ENCODE peak calls at places on chromosomes 7 and 10, in nine cellular contexts. H is A172; R is stimulated activated naive B cell treated with anti-CD40 and anti-IgM and Interleukin-4, amounts not matched to agents 10 μg/mL and 1 μg/mL and 100 μg/mL, for 72 hours; Q is activated T-cell treated with anti-CD3 and anti-CD28 coated beads, Interleukin-2, amount 50 U/mL, for 72 hours; T is activated CD8-positive, alpha-beta T cell treated with anti-CD3 and anti-CD28 coated beads for 36 hours; J is A673; E is HTR-8/SVneo; W is GM20000; M is osteocyte. D is an unnamed sample.

GRCh38 chr7:3585826-3586225 is 284.8 kb downstream of the SDK1 start:
- DNase-seq in Q (no peak), H (no peak), R (no peak), E (no peak), T (no peak), J (no peak), W (no peak), M (no peak), D (no peak)

GRCh38 chr7:143318661-143319060 is 2.8 kb downstream of the CLCN1 start:
- DNase-seq in J (no peak), M (no peak), Q (no peak), W (no peak), H (no peak), E (no peak), T (no peak), R (no peak), D (no peak)

GRCh38 chr7:49486974-49487919 is 286.2 kb upstream of the VWC2 start:
- DNase-seq in T (no peak), H (no peak), W (no peak), R (no peak), E (no peak), M (no peak), J (no peak), Q (no peak), D (no peak)

GRCh38 chr7:54843961-54844360 is 85.0 kb upstream of the SEC61G start:
- DNase-seq in T (no peak), Q (no peak), M (no peak), J (no peak), H (no peak), R (no peak), E (no peak), W (no peak), D (no peak)

GRCh38 chr7:26169271-26169670 is 17.3 kb downstream of the NFE2L3 start:
- DNase-seq in M (no peak), T (no peak), W (no peak), H (no peak), J (no peak), Q (no peak), R (no peak), E (no peak), D (no peak)

GRCh38 chr7:36755484-36755883 is 31.2 kb upstream of the AOAH start:
- DNase-seq in W (peak; percentile 14), R (peak; percentile 42), H (no peak), M (no peak), T (no peak), J (no peak), Q (no peak), E (no peak), D (no peak)

GRCh38 chr10:15712903-15713302 is 6.8 kb downstream of the ITGA8 start:
- DNase-seq in M (no peak), R (no peak), Q (no peak), J (no peak), T (no peak), H (no peak), E (no peak), W (no peak), D (no peak)

GRCh38 chr10:7090529-7090928 is 320.3 kb downstream of the SFMBT2 start:
- DNase-seq in W (no peak), T (no peak), H (no peak), M (no peak), Q (no peak), J (no peak), E (no peak), R (no peak), D (no peak)

GRCh38 chr10:49767752-49768151 is 5.6 kb upstream of the OGDHL start:
- DNase-seq in E (no peak), M (no peak), Q (no peak), R (no peak), J (no peak), W (no peak), T (no peak), H (no peak), D (no peak)

GRCh38 chr10:33151344-33151864 is 183.1 kb downstream of the NRP1 start:
- DNase-seq in W (no peak), T (no peak), H (no peak), E (no peak), M (no peak), R (no peak), J (no peak), Q (no peak), D (no peak)

GRCh38 chr7:40922316-40922670 is 780.6 kb downstream of the INHBA start:
- DNase-seq in T (no peak), E (no peak), H (peak; percentile 64), W (no peak), Q (no peak), R (no peak), J (no peak), M (no peak), D (peak; percentile 30)

GRCh38 chr10:59366310-59366709 is 4.0 kb upstream of the FAM13C start:
- DNase-seq in W (no peak), Q (no peak), T (no peak), E (no peak), J (no peak), H (no peak), R (no peak), M (no peak), D (no peak)

GRCh38 chr7:7614066-7614738 is 26.4 kb upstream of the UMAD1 start:
- DNase-seq in J (no peak), R (no peak), M (no peak), E (no peak), T (no peak), H (no peak), W (no peak), Q (no peak), D (no peak)

GRCh38 chr7:99560834-99561734 is 2.6 kb downstream of the ZNF655 start:
- DNase-seq in T (no peak), R (no peak), H (no peak), J (no peak), M (no peak), W (no peak), Q (no peak), E (no peak), D (no peak)

GRCh38 chr7:101554584-101555268 is 74.4 kb downstream of the MYL10 start:
- DNase-seq in W (no peak), Q (no peak), E (no peak), M (no peak), T (no peak), R (no peak), J (no peak), H (no peak), D (no peak)

GRCh38 chr10:119406888-119407777 is 135.4 kb downstream of the RGS10 start:
- DNase-seq in J (no peak), Q (no peak), M (no peak), H (no peak), E (no peak), W (peak; percentile 78), R (no peak), T (no peak), D (no peak)

GRCh38 chr7:105896407-105896842 is 20.0 kb upstream of the ATXN7L1 start:
- DNase-seq in H (no peak), R (no peak), T (no peak), J (peak; percentile 40), M (no peak), W (no peak), E (no peak), Q (no peak), D (no peak)

GRCh38 chr7:5296627-5297226 is 14.0 kb downstream of the SLC29A4 start:
- DNase-seq in T (peak; percentile 83), E (no peak), M (no peak), R (peak; percentile 30), Q (peak; percentile 66), W (peak; percentile 81), H (no peak), J (peak; percentile 58), D (no peak)

GRCh38 chr10:88386878-88387773 is 196.0 kb downstream of the RNLS start:
- DNase-seq in M (no peak), Q (no peak), T (no peak), R (peak; percentile 6), W (peak; percentile 58), H (peak; percentile 83), J (peak; percentile 73), E (peak; percentile 27), D (peak; percentile 25)

GRCh38 chr10:70715853-70716795 is 43.8 kb downstream of the ADAMTS14 start:
- DNase-seq in R (peak; percentile 16), E (peak; percentile 23), H (peak; percentile 40), W (no peak), J (peak; percentile 54), T (peak; percentile 67), M (no peak), Q (peak; percentile 37), D (peak; percentile 62)

GRCh38 chr10:110336111-110336721 is 31.5 kb upstream of the SMNDC1 start:
- DNase-seq in M (no peak), E (peak; percentile 58), R (no peak), H (peak; percentile 93), T (no peak), J (peak; percentile 92), W (no peak), Q (no peak), D (peak; percentile 82)

GRCh38 chr10:23035569-23035968 is 59.8 kb upstream of the MSRB2 start:
- DNase-seq in M (no peak), Q (no peak), E (no peak), J (peak; percentile 48), R (no peak), W (no peak), H (no peak), T (no peak), D (no peak)

GRCh38 chr10:70588852-70589570 is 13.5 kb downstream of the PRF1 start:
- DNase-seq in M (peak; percentile 46), R (no peak), Q (no peak), E (no peak), J (no peak), T (no peak), W (no peak), H (no peak), D (no peak)

GRCh38 chr10:132189810-132190422 is 3.2 kb downstream of the DPYSL4 start:
- DNase-seq in R (no peak), T (no peak), E (no peak), J (no peak), Q (no peak), W (no peak), H (no peak), M (no peak), D (no peak)

GRCh38 chr7:76303057-76303828 is 770 bp downstream of the HSPB1 start:
- DNase-seq in R (peak; percentile 64), J (peak; percentile 97), Q (peak; percentile 76), H (peak; percentile 94), M (peak; percentile 96), E (peak; percentile 76), W (peak; percentile 89), T (peak; percentile 77), D (no peak)

GRCh38 chr7:158695726-158696452 is 8.7 kb downstream of the NCAPG2 start:
- DNase-seq in H (peak; percentile 71), Q (peak; percentile 15), R (no peak), E (no peak), M (no peak), W (peak; percentile 48), J (peak; percentile 73), T (no peak), D (no peak)

GRCh38 chr10:105585215-105585614 is 944.1 kb downstream of the SORCS3 start:
- DNase-seq in T (no peak), M (no peak), E (no peak), W (no peak), J (no peak), Q (no peak), H (peak; percentile 4), R (no peak), D (no peak)

GRCh38 chr10:119687192-119688032 is 36.2 kb downstream of the BAG3 start:
- DNase-seq in E (no peak), M (no peak), Q (no peak), T (no peak), H (no peak), W (no peak), R (no peak), J (peak; percentile 33), D (no peak)

GRCh38 chr7:4486932-4487331 is 195.2 kb upstream of the FOXK1 start:
- DNase-seq in M (no peak), R (no peak), H (no peak), J (no peak), T (no peak), W (no peak), Q (no peak), E (no peak), D (no peak)

GRCh38 chr7:72183835-72184234 is 228.3 kb downstream of the CALN1 start:
- DNase-seq in E (no peak), H (peak; percentile 3), J (no peak), W (no peak), R (no peak), M (no peak), Q (no peak), T (no peak), D (no peak)

GRCh38 chr10:31318382-31318853 is 598 bp upstream of the ZEB1 start:
- DNase-seq in T (peak; percentile 67), E (peak; percentile 53), H (peak; percentile 78), R (peak; percentile 87), M (peak; percentile 86), J (no peak), Q (no peak), W (peak; percentile 88), D (peak; percentile 78)